ENCODE peak calls at places on chromosome 9, in seven cellular contexts. Q is HuH-7.5; L is SK-MEL-5; R is CD8-positive, alpha-beta memory T cell; S is gastrocnemius medialis; F is GM12865; I is brain pericyte. O is an unnamed sample.
A peak's percentile ranks its signal among the peaks of the same experiment; 100 is the strongest.

GRCh38 chr9:3576358-3576757 is 50.6 kb upstream of the RFX3 start:
- DNase-seq in Q (no peak), I (no peak), S (peak; percentile 19), R (no peak), L (no peak), F (no peak), O (no peak)

GRCh38 chr9:16062542-16063240 is 509.8 kb downstream of the CCDC171 start:
- DNase-seq in Q (no peak), L (no peak), I (peak; percentile 52), R (no peak), F (peak; percentile 17), S (no peak), O (no peak)

GRCh38 chr9:37035472-37036236 is 1.6 kb upstream of the PAX5 start:
- DNase-seq in F (peak; percentile 45), Q (peak; percentile 69), R (no peak), L (no peak), I (no peak), S (no peak), O (no peak)

GRCh38 chr9:133948571-133949485 is 43.3 kb downstream of the VAV2 start:
- DNase-seq in F (no peak), I (no peak), S (no peak), R (no peak), L (no peak), Q (no peak), O (no peak)

GRCh38 chr9:102185962-102186361 is 447.5 kb upstream of the GRIN3A start:
- DNase-seq in R (no peak), I (peak; percentile 40), F (no peak), Q (no peak), S (no peak), L (no peak), O (no peak)

GRCh38 chr9:38003230-38003629 is 65.8 kb downstream of the SHB start:
- DNase-seq in R (no peak), I (no peak), S (no peak), F (no peak), L (no peak), Q (no peak), O (peak; percentile 48)

GRCh38 chr9:18824095-18824666 is 208.8 kb downstream of the SAXO1 start:
- DNase-seq in L (peak; percentile 21), R (no peak), Q (no peak), S (no peak), F (peak; percentile 6), I (no peak), O (no peak)

GRCh38 chr9:113875917-113876805 is at the start of gene ZNF618:
- DNase-seq in I (no peak), L (peak; percentile 30), S (no peak), Q (peak; percentile 67), R (no peak), F (peak; percentile 11), O (no peak)

GRCh38 chr9:80191108-80191507 is 619.3 kb downstream of the TLE4 start:
- DNase-seq in L (no peak), R (no peak), I (no peak), F (no peak), S (no peak), Q (no peak), O (no peak)